ENCODE peak calls at places on chromosomes 4 and X, in four cellular contexts. T is T-helper 1 cell, F is aorta, D is AG04449. Y is an unnamed sample.

GRCh38 chr4:86741841-86742240 is 107.3 kb downstream of the SLC10A6 start:
- DNase-seq in T (no peak), F (no peak), D (no peak), Y (no peak)

GRCh38 chrX:48782795-48783194 is 3.6 kb upstream of the GATA1 start:
- DNase-seq in T (no peak), F (no peak), D (no peak), Y (no peak)

GRCh38 chr4:137359691-137360315 is 172.5 kb downstream of the PCDH18 start:
- DNase-seq in T (no peak), F (no peak), D (peak), Y (no peak)

GRCh38 chr4:55355555-55355954 is 9.5 kb downstream of the SRD5A3 start:
- DNase-seq in T (no peak), F (no peak), D (no peak), Y (no peak)

GRCh38 chr4:101345596-101346311 is 1.6 kb downstream of the PPP3CA start:
- DNase-seq in T (peak), F (peak), D (no peak), Y (peak)

GRCh38 chrX:18390941-18391538 is 34.4 kb upstream of the CDKL5 start:
- DNase-seq in T (peak), F (peak), D (no peak), Y (peak)

GRCh38 chr4:41307633-41308032 is 50.9 kb downstream of the UCHL1 start:
- DNase-seq in T (no peak), F (no peak), D (no peak), Y (no peak)

GRCh38 chr4:128153795-128154194 is 92.7 kb downstream of the LARP1B start:
- DNase-seq in T (no peak), F (no peak), D (no peak), Y (no peak)

GRCh38 chr4:113815826-113816225 is 54.3 kb upstream of the CAMK2D start:
- DNase-seq in T (no peak), F (no peak), D (no peak), Y (no peak)

GRCh38 chrX:107753186-107753585 is 22.4 kb downstream of the TSC22D3 start:
- DNase-seq in T (no peak), F (no peak), D (no peak), Y (no peak)

GRCh38 chr4:75172551-75172950 is 239.6 kb downstream of the PARM1 start:
- DNase-seq in T (no peak), F (no peak), D (no peak), Y (no peak)

GRCh38 chrX:119028733-119029110 is 44.1 kb upstream of the CT47C1 start:
- DNase-seq in T (no peak), F (no peak), D (no peak), Y (no peak)

GRCh38 chr4:10762541-10762940 is 78.0 kb upstream of the CLNK start:
- DNase-seq in T (no peak), F (no peak), D (peak), Y (no peak)

GRCh38 chr4:124230268-124230667 is 482.3 kb downstream of the ANKRD50 start:
- DNase-seq in T (no peak), F (no peak), D (no peak), Y (no peak)

GRCh38 chr4:27629532-27630225 is 769.0 kb downstream of the STIM2 start:
- DNase-seq in T (no peak), F (no peak), D (no peak), Y (no peak)

GRCh38 chrX:99117011-99117410 is 1293.1 kb downstream of the PCDH19 start:
- DNase-seq in T (no peak), F (no peak), D (no peak), Y (no peak)

GRCh38 chr4:20422398-20422797 is 170.7 kb downstream of the SLIT2 start:
- DNase-seq in T (no peak), F (no peak), D (no peak), Y (peak)

GRCh38 chrX:40227111-40227510 is 129.4 kb upstream of the BCOR start:
- DNase-seq in T (no peak), F (no peak), D (no peak), Y (no peak)

GRCh38 chr4:180828455-180829018 is 1414.7 kb upstream of the TENM3 start:
- DNase-seq in T (no peak), F (no peak), D (peak), Y (no peak)

GRCh38 chr4:54152846-54153600 is 53.1 kb downstream of the GSX2 start:
- DNase-seq in T (no peak), F (no peak), D (peak), Y (no peak)

GRCh38 chrX:44643723-44644122 is 101.1 kb upstream of the FUNDC1 start:
- DNase-seq in T (no peak), F (no peak), D (no peak), Y (no peak)

GRCh38 chr4:170697845-170698244 is 608.1 kb upstream of the AADAT start:
- DNase-seq in T (no peak), F (no peak), D (no peak), Y (no peak)

GRCh38 chrX:16678689-16679088 is 28.7 kb downstream of the S100G start:
- DNase-seq in T (no peak), F (no peak), D (no peak), Y (no peak)

GRCh38 chr4:8914461-8915171 is 43.0 kb upstream of the HMX1 start:
- DNase-seq in T (no peak), F (peak), D (no peak), Y (no peak)

GRCh38 chrX:17077349-17077748 is 130.9 kb downstream of the REPS2 start:
- DNase-seq in T (no peak), F (no peak), D (no peak), Y (no peak)

GRCh38 chr4:118180776-118181175 is 146.5 kb downstream of the NDST3 start:
- DNase-seq in T (no peak), F (no peak), D (no peak), Y (no peak)

GRCh38 chrX:21658746-21659145 is 616 bp upstream of the KLHL34 start:
- DNase-seq in T (no peak), F (no peak), D (no peak), Y (no peak)

GRCh38 chrX:120269379-120270035 is 18.9 kb downstream of the ZBTB33 start:
- DNase-seq in T (no peak), F (no peak), D (no peak), Y (no peak)

GRCh38 chr4:183721207-183722081 is 62.4 kb downstream of the TRAPPC11 start:
- DNase-seq in T (no peak), F (peak), D (no peak), Y (no peak)

GRCh38 chr4:92198711-92199110 is 105.1 kb upstream of the GRID2 start:
- DNase-seq in T (no peak), F (no peak), D (peak), Y (no peak)

GRCh38 chr4:115201042-115201330 is 87.6 kb upstream of the NDST4 start:
- DNase-seq in T (no peak), F (no peak), D (no peak), Y (no peak)

GRCh38 chrX:72554448-72555140 is 18.0 kb downstream of the HDAC8 start:
- DNase-seq in T (no peak), F (peak), D (no peak), Y (no peak)

GRCh38 chr4:37562592-37562991 is 123.6 kb downstream of the RELL1 start:
- DNase-seq in T (no peak), F (no peak), D (no peak), Y (no peak)

GRCh38 chrX:68431836-68432235 is 1.5 kb downstream of the OPHN1 start:
- DNase-seq in T (no peak), F (no peak), D (no peak), Y (no peak)

GRCh38 chrX:119481218-119481875 is 13.1 kb downstream of the SLC25A5 start:
- DNase-seq in T (no peak), F (no peak), D (no peak), Y (no peak)

GRCh38 chr4:155809835-155810234 is 51.0 kb downstream of the GUCY1B1 start:
- DNase-seq in T (no peak), F (no peak), D (no peak), Y (no peak)

GRCh38 chr4:184420881-184421416 is 53.4 kb downstream of the IRF2 start:
- DNase-seq in T (no peak), F (no peak), D (no peak), Y (no peak)

GRCh38 chr4:171891038-171891437 is 77.8 kb downstream of the GALNTL6 start:
- DNase-seq in T (no peak), F (no peak), D (no peak), Y (no peak)

Y was measured in T follicular helper cell.